ENCODE peak calls at places on chromosomes 1 and 21, in seven cellular contexts. F is HuH-7.5; D is HEK293T; A is B cell; Q is naive thymus-derived CD8-positive, alpha-beta T cell; Z is stimulated activated CD4-positive, alpha-beta T cell treated with anti-CD3 and anti-CD28 coated beads, Interleukin-2, amount 100 ng/mL, for 48 hours; R is left ventricle myocardium superior. P is an unnamed sample.
A peak's percentile ranks its signal among the peaks of the same experiment; 100 is the strongest.

GRCh38 chr21:34983680-34984086 is 65.4 kb downstream of the RUNX1 start:
- DNase-seq in Z (peak; percentile 58), D (no peak), A (no peak), F (no peak), R (no peak), Q (no peak), P (no peak)

GRCh38 chr1:94806451-94806861 is 13.7 kb upstream of the SLC44A3 start:
- DNase-seq in D (no peak), Q (no peak), A (no peak), R (no peak), F (no peak), Z (no peak), P (no peak)

GRCh38 chr1:159921251-159921650 is 4.1 kb downstream of the TAGLN2 start:
- DNase-seq in F (no peak), A (peak; percentile 67), Z (no peak), R (no peak), D (no peak), Q (no peak), P (no peak)

GRCh38 chr1:153597206-153597605 is 15.7 kb downstream of the S100A16 start:
- DNase-seq in A (no peak), F (no peak), R (no peak), Q (no peak), Z (no peak), D (no peak), P (no peak)

GRCh38 chr1:96292141-96292540 is 429.4 kb upstream of the PTBP2 start:
- DNase-seq in A (no peak), R (no peak), D (no peak), Q (no peak), F (no peak), Z (no peak), P (no peak)

GRCh38 chr1:198272492-198272891 is 115.7 kb downstream of the NEK7 start:
- DNase-seq in R (no peak), D (no peak), Z (no peak), Q (no peak), A (no peak), F (no peak), P (no peak)

GRCh38 chr1:145985502-145986439 is 10.6 kb downstream of the TXNIP start:
- DNase-seq in Q (no peak), F (peak; percentile 18), Z (no peak), A (no peak), D (no peak), R (peak; percentile 74), P (peak; percentile 56)

GRCh38 chr1:65429806-65430205 is 9.3 kb downstream of the LEPR start:
- DNase-seq in R (no peak), Q (no peak), F (no peak), D (no peak), A (no peak), Z (no peak), P (no peak)

GRCh38 chr1:89843279-89844121 is 22.7 kb downstream of the LRRC8D start:
- DNase-seq in D (no peak), F (no peak), A (peak; percentile 92), Z (peak; percentile 71), Q (peak; percentile 74), R (peak; percentile 82), P (peak; percentile 73)

GRCh38 chr21:26064506-26064905 is 106.1 kb downstream of the APP start:
- DNase-seq in R (no peak), Z (no peak), D (no peak), A (no peak), Q (no peak), F (no peak), P (no peak)

GRCh38 chr1:248366609-248367008 is 5.1 kb downstream of the OR2T4 start:
- DNase-seq in Z (no peak), Q (no peak), R (no peak), D (no peak), A (no peak), F (no peak), P (no peak)

GRCh38 chr1:39836595-39837110 is 46.7 kb downstream of the TRIT1 start:
- DNase-seq in Q (no peak), R (no peak), F (no peak), A (no peak), D (no peak), Z (no peak), P (no peak)

GRCh38 chr1:210688482-210689233 is 360.0 kb downstream of the HHAT start:
- DNase-seq in D (no peak), F (no peak), Q (no peak), R (no peak), A (no peak), Z (no peak), P (no peak)

GRCh38 chr1:183979437-183979836 is 58.1 kb downstream of the COLGALT2 start:
- DNase-seq in R (no peak), A (no peak), Q (no peak), F (no peak), D (no peak), Z (no peak), P (no peak)

GRCh38 chr21:17585875-17586450 is 26.7 kb downstream of the BTG3 start:
- DNase-seq in R (no peak), D (peak; percentile 26), Z (no peak), F (no peak), Q (peak; percentile 7), A (no peak), P (no peak)

GRCh38 chr1:28190996-28191645 is 14.6 kb upstream of the PTAFR start:
- DNase-seq in A (no peak), Z (no peak), D (no peak), Q (no peak), F (no peak), R (no peak), P (peak; percentile 42)

GRCh38 chr1:1889847-1890505 is 911 bp downstream of the GNB1 start:
- DNase-seq in F (peak; percentile 58), Q (peak; percentile 41), D (no peak), A (peak; percentile 90), R (peak; percentile 83), Z (peak; percentile 38), P (peak; percentile 71)

GRCh38 chr1:54774820-54775498 is 10.6 kb upstream of the PARS2 start:
- DNase-seq in D (peak; percentile 91), Z (no peak), A (no peak), F (peak; percentile 30), R (no peak), Q (no peak), P (no peak)

GRCh38 chr1:89986020-89986419 is 8.9 kb upstream of the ZNF326 start:
- DNase-seq in A (no peak), R (no peak), D (no peak), F (no peak), Q (no peak), Z (no peak), P (no peak)

GRCh38 chr1:53341521-53341895 is 13.6 kb upstream of the LRP8 start:
- DNase-seq in Z (no peak), A (no peak), F (no peak), Q (no peak), D (no peak), R (no peak), P (no peak)

GRCh38 chr21:42379425-42380215 is 13.3 kb upstream of the TFF1 start:
- DNase-seq in F (no peak), D (no peak), Q (no peak), Z (no peak), R (no peak), A (no peak), P (no peak)

GRCh38 chr1:220013497-220013896 is 32.8 kb downstream of the EPRS1 start:
- DNase-seq in Q (no peak), R (no peak), Z (no peak), F (no peak), A (no peak), D (no peak), P (no peak)

GRCh38 chr1:165644064-165644735 is 13.2 kb downstream of the MGST3 start:
- DNase-seq in R (no peak), Q (no peak), D (no peak), A (no peak), Z (no peak), F (no peak), P (no peak)

GRCh38 chr1:170445096-170445495 is 86.9 kb upstream of the GORAB start:
- DNase-seq in A (no peak), Q (no peak), Z (no peak), D (no peak), F (no peak), R (no peak), P (no peak)

GRCh38 chr1:92826792-92827191 is 5.0 kb upstream of the RPL5 start:
- DNase-seq in F (no peak), Q (no peak), Z (no peak), D (no peak), A (no peak), R (no peak), P (no peak)

GRCh38 chr1:228205526-228206436 is 2.1 kb upstream of the OBSCN start:
- DNase-seq in R (no peak), Z (no peak), A (no peak), D (no peak), Q (no peak), F (no peak), P (no peak)

GRCh38 chr1:83100133-83100532 is 898.8 kb downstream of the TTLL7 start:
- DNase-seq in D (no peak), F (no peak), A (no peak), R (no peak), Z (no peak), Q (no peak), P (no peak)

GRCh38 chr1:28087614-28088167 is 719 bp downstream of the EYA3 start:
- DNase-seq in Z (no peak), D (no peak), F (no peak), Q (no peak), R (no peak), A (peak; percentile 17), P (no peak)

GRCh38 chr1:10793129-10793651 is 3.3 kb downstream of the CASZ1 start:
- DNase-seq in Q (no peak), Z (no peak), D (no peak), R (no peak), F (no peak), A (no peak), P (no peak)

GRCh38 chr1:9625761-9626160 is 25.8 kb upstream of the PIK3CD start:
- DNase-seq in F (no peak), D (no peak), R (no peak), Z (no peak), Q (no peak), A (peak; percentile 54), P (no peak)

GRCh38 chr1:24769656-24770651 is 24.7 kb downstream of the CLIC4 start:
- DNase-seq in A (no peak), R (no peak), F (no peak), Q (no peak), Z (no peak), D (peak; percentile 23), P (no peak)

GRCh38 chr1:175145899-175146298 is 46.7 kb downstream of the KIAA0040 start:
- DNase-seq in Z (no peak), R (no peak), A (no peak), Q (no peak), F (no peak), D (no peak), P (no peak)

GRCh38 chr1:31595836-31596736 is 19.8 kb downstream of the TINAGL1 start:
- DNase-seq in D (no peak), F (no peak), A (no peak), R (no peak), Q (no peak), Z (no peak), P (no peak)

GRCh38 chr1:37989381-37989930 is 366 bp downstream of the SF3A3 start:
- DNase-seq in A (peak; percentile 38), F (peak; percentile 34), Q (peak; percentile 37), R (peak; percentile 48), Z (no peak), D (no peak), P (peak; percentile 47)

GRCh38 chr1:6440198-6441126 is 15.9 kb downstream of the ESPN start:
- DNase-seq in A (peak; percentile 81), F (peak; percentile 69), Z (peak; percentile 71), R (peak; percentile 58), Q (peak; percentile 72), D (peak; percentile 73), P (no peak)

GRCh38 chr1:5706239-5706638 is 286.0 kb downstream of the NPHP4 start:
- DNase-seq in D (no peak), Q (no peak), F (no peak), Z (no peak), A (no peak), R (no peak), P (no peak)

GRCh38 chr21:31278511-31279155 is 65.4 kb downstream of the TIAM1 start:
- DNase-seq in Q (no peak), Z (no peak), F (no peak), A (no peak), D (no peak), R (no peak), P (no peak)

GRCh38 chr1:3924871-3925655 is 25.0 kb upstream of the C1orf174 start:
- DNase-seq in R (no peak), D (no peak), A (no peak), Z (no peak), F (no peak), Q (no peak), P (peak; percentile 18)